ENCODE peak calls at places on chromosomes 11 and 22, in nine cellular contexts. Y is A673, V is adrenal gland, J is psoas muscle, E is breast epithelium, T is left ventricle myocardium inferior, B is H9, R is cardiac muscle cell, X is mammary epithelial cell. M is an unnamed sample.

GRCh38 chr11:61923166-61924015 is 6.0 kb upstream of the RAB3IL1 start:
- DNase-seq in V (peak), Y (peak), J (peak), T (peak), B (peak), X (no peak), E (peak), R (peak), M (no peak)

GRCh38 chr11:68074584-68075352 is 35.9 kb downstream of the TCIRG1 start:
- DNase-seq in B (no peak), X (no peak), E (no peak), T (no peak), V (no peak), Y (no peak), J (no peak), R (no peak), M (no peak)

GRCh38 chr11:76233936-76234703 is 27.8 kb upstream of the WNT11 start:
- DNase-seq in V (peak), T (peak), X (peak), J (peak), E (peak), Y (peak), R (peak), B (peak), M (no peak)

GRCh38 chr22:24471570-24471969 is 23.6 kb upstream of the UPB1 start:
- DNase-seq in T (peak), X (no peak), E (no peak), B (no peak), R (peak), J (peak), Y (no peak), V (peak), M (no peak)

GRCh38 chr11:13850256-13851010 is 112.1 kb upstream of the SPON1 start:
- DNase-seq in B (no peak), V (no peak), T (no peak), X (no peak), Y (no peak), R (no peak), E (no peak), J (no peak), M (no peak)

GRCh38 chr11:95100856-95101507 is 11.3 kb downstream of the ENDOD1 start:
- DNase-seq in R (no peak), X (no peak), B (no peak), E (no peak), Y (no peak), J (no peak), V (no peak), T (no peak), M (no peak)

GRCh38 chr11:1055990-1056771 is 18.5 kb upstream of the MUC2 start:
- DNase-seq in T (no peak), J (peak), R (no peak), B (no peak), X (no peak), V (peak), E (no peak), Y (no peak), M (no peak)

GRCh38 chr22:40029189-40029890 is 34.6 kb downstream of the FAM83F start:
- DNase-seq in Y (no peak), J (no peak), V (no peak), R (no peak), X (no peak), E (no peak), T (no peak), B (no peak), M (no peak)

GRCh38 chr11:76410771-76411423 is 29.8 kb downstream of the GVQW3 start:
- DNase-seq in B (no peak), E (no peak), T (no peak), J (no peak), V (no peak), X (no peak), R (no peak), Y (no peak), M (no peak)

GRCh38 chr11:27869701-27870100 is 169.4 kb upstream of the BDNF start:
- DNase-seq in X (no peak), T (no peak), R (no peak), V (no peak), Y (no peak), E (no peak), J (no peak), B (no peak), M (no peak)

GRCh38 chr22:17191163-17191562 is 28.1 kb downstream of the ADA2 start:
- DNase-seq in E (no peak), J (no peak), T (no peak), R (peak), V (no peak), Y (no peak), X (peak), B (no peak), M (no peak)

GRCh38 chr11:124886978-124887666 is 10.5 kb downstream of the ROBO4 start:
- DNase-seq in B (no peak), J (no peak), T (no peak), V (no peak), X (no peak), Y (no peak), E (no peak), R (no peak), M (no peak)

GRCh38 chr11:1834791-1835670 is at the start of gene SYT8:
- DNase-seq in R (no peak), X (peak), B (no peak), Y (no peak), T (no peak), V (peak), E (no peak), J (no peak), M (no peak)

GRCh38 chr11:10758959-10759358 is 7.9 kb downstream of the CTR9 start:
- DNase-seq in Y (peak), X (no peak), B (no peak), T (no peak), J (no peak), R (no peak), V (no peak), E (no peak), M (no peak)

GRCh38 chr11:96033569-96033968 is 109.7 kb upstream of the MTMR2 start:
- DNase-seq in V (no peak), J (no peak), R (no peak), E (no peak), X (no peak), B (no peak), Y (no peak), T (no peak), M (no peak)

GRCh38 chr11:60872124-60872951 is 5.0 kb downstream of the ZP1 start:
- DNase-seq in X (no peak), R (peak), V (peak), B (no peak), T (peak), E (no peak), J (peak), Y (no peak), M (no peak)

GRCh38 chr22:44182591-44183588 is 2.2 kb downstream of the PARVG start:
- DNase-seq in Y (no peak), B (no peak), J (peak), T (peak), R (no peak), V (peak), X (no peak), E (no peak), M (no peak)

GRCh38 chr11:66188580-66188979 is 79.9 kb upstream of the RAB1B start:
- DNase-seq in E (no peak), R (peak), V (no peak), B (no peak), X (peak), Y (peak), T (no peak), J (no peak), M (no peak)

GRCh38 chr11:33670250-33671011 is 30.2 kb downstream of the C11orf91 start:
- DNase-seq in E (no peak), X (peak), Y (no peak), T (no peak), J (no peak), B (no peak), R (peak), V (no peak), M (no peak)

GRCh38 chr22:49111085-49111484 is 716.6 kb downstream of the BRD1 start:
- DNase-seq in Y (no peak), B (no peak), T (no peak), E (no peak), V (no peak), J (no peak), R (no peak), X (no peak), M (no peak)

GRCh38 chr11:131894615-131895544 is 524.5 kb downstream of the NTM start:
- DNase-seq in J (no peak), E (no peak), Y (no peak), V (no peak), T (no peak), B (no peak), X (peak), R (peak), M (peak)

GRCh38 chr11:128345316-128345715 is 242.0 kb downstream of the ETS1 start:
- DNase-seq in J (no peak), T (no peak), R (no peak), E (no peak), Y (no peak), V (no peak), X (no peak), B (no peak), M (no peak)

GRCh38 chr22:40215266-40215665 is 37.5 kb downstream of the TNRC6B start:
- DNase-seq in X (no peak), J (peak), E (no peak), Y (no peak), V (peak), T (peak), B (peak), R (no peak), M (no peak)

GRCh38 chr11:65871811-65872548 is 620 bp downstream of the EFEMP2 start:
- DNase-seq in V (no peak), E (no peak), B (peak), X (no peak), Y (no peak), T (peak), R (peak), J (no peak), M (no peak)

GRCh38 chr11:71235719-71236118 is 16.7 kb downstream of the SHANK2 start:
- DNase-seq in V (no peak), J (no peak), B (peak), T (no peak), R (no peak), X (no peak), Y (no peak), E (no peak), M (no peak)

GRCh38 chr22:50507421-50507990 is at the start of gene LMF2:
- DNase-seq in Y (no peak), R (no peak), X (peak), J (peak), V (peak), T (peak), E (peak), B (no peak), M (no peak)

DNA sequence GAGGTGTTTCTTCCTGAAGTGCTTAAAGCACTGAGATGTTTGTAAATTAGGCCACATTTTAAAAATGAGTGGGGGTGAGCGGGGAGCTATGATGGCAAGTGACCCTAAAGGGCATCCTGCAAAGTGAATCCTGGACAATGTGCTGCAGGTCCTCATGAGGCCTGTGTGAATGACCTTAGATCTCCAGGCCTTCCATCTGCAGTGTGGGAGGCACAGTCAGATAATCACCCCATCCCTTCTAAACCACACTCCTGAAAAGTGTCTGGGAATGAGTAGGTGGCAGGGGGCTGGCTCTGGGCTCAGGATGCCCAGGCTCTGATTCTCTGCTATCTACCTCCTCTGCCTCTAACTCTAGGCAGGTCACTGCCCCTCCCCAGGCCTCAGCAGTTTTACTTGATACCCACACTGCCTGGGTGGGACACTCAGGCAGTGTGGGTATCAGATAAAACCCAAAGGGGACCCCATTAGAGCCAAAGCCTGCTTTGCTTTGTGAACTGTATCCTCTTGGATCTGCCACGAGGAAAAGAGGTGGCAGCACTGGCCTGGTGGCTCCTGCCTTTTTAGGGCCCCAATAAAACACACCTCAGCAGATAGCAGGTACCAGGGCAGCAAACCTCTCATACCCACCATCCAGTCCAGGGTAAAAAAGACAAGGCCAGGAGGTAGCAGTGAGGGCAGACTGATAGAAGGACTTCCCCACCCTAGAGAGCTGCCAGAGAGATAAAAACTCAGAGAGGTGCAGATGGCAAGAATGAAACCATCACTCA is 10.5 kb downstream of the STARD10 start:
- DNase-seq in R (no peak), J (no peak), V (no peak), X (no peak), Y (no peak), B (no peak), T (no peak), E (no peak), M (no peak)
- H3K27ac ChIP-seq in R (no peak), J (no peak), V (no peak), X (no peak), Y (no peak), B (no peak), T (no peak), E (no peak), M (no peak)

GRCh38 chr11:104067534-104067933 is 31.1 kb downstream of the DDI1 start:
- DNase-seq in Y (no peak), E (no peak), R (no peak), J (no peak), T (no peak), X (no peak), B (no peak), V (no peak), M (no peak)
- H3K27ac ChIP-seq in Y (no peak), E (no peak), R (no peak), J (no peak), T (no peak), X (no peak), B (no peak), V (no peak), M (no peak)

GRCh38 chr11:118252688-118253087 is 523 bp upstream of the MPZL3 start:
- DNase-seq in J (no peak), V (no peak), T (no peak), Y (no peak), B (no peak), E (no peak), X (no peak), R (no peak), M (no peak)
- H3K27ac ChIP-seq in J (no peak), V (peak), T (no peak), Y (no peak), B (peak), E (peak), X (peak), R (no peak), M (peak)

GRCh38 chr11:16013242-16013641 is 343.1 kb downstream of the SOX6 start:
- DNase-seq in R (no peak), E (no peak), X (no peak), V (no peak), J (no peak), Y (no peak), T (no peak), B (no peak), M (no peak)

GRCh38 chr11:16011396-16011795 is 344.9 kb downstream of the SOX6 start:
- DNase-seq in Y (no peak), R (no peak), E (no peak), V (no peak), B (no peak), X (no peak), J (no peak), T (no peak), M (no peak)

GRCh38 chr11:16015736-16016135 is 340.6 kb downstream of the SOX6 start:
- DNase-seq in X (no peak), T (no peak), V (no peak), B (no peak), J (no peak), E (no peak), R (no peak), Y (no peak), M (no peak)

GRCh38 chr11:16012125-16012751 is 344.1 kb downstream of the SOX6 start:
- DNase-seq in T (no peak), R (no peak), V (no peak), J (no peak), X (no peak), Y (no peak), E (no peak), B (no peak), M (no peak)

DNA sequence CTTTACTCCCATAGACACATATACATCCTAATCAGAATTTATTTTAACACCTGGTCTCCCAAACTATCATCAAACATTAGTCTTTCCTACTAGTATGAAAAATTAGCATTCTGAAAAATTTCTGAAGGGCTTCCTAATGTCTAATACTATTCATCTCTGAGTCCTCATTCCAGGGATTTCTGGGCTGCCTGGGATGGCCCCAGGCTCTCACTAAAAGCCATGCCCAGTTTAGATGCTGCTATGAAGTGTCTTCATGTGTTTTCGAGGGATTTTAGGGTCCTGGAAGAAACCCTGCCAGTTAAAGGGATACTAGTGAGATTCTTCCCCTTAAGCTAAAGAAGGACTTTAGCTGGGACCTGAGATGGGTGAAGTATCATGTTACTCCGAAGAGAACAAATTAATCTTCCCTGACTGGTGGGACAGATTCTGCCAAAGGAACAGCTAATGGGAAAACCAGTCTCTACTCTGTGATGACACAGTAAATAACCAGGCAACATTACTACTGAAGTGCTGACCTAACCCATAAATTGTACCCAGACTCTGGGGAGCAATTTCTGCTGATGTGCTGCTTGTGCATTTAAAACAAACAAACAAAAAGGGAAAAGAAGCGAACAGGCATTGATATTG is 342.6 kb downstream of the SOX6 start:
- DNase-seq in J (no peak), Y (no peak), E (no peak), T (no peak), R (no peak), V (no peak), B (no peak), X (no peak), M (no peak)
- H3K27ac ChIP-seq in J (peak), Y (no peak), E (no peak), T (no peak), R (no peak), V (no peak), B (no peak), X (no peak), M (no peak)

DNA sequence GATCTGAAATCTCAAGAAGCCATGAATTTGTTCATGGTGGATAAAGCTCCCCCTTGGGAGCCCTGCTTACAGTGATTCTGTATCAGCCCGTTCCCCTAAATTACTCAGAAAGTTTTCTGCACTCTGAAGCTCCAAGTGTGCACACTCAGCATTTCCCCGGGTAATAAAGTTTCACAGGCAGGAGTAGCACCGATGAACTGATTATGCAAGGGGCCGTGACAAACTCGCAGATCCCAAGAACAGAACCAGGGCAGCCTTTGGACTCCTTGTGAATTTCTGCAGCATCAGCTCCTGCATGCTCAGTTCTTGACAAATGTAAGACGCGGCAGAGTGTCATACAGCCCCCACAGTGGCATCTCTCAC is 73.6 kb downstream of the COMMD9 start:
- DNase-seq in V (no peak), J (no peak), R (no peak), T (no peak), B (no peak), X (no peak), Y (no peak), E (no peak), M (no peak)
- H3K27ac ChIP-seq in V (no peak), J (no peak), R (no peak), T (no peak), B (no peak), X (no peak), Y (no peak), E (no peak), M (no peak)

DNA sequence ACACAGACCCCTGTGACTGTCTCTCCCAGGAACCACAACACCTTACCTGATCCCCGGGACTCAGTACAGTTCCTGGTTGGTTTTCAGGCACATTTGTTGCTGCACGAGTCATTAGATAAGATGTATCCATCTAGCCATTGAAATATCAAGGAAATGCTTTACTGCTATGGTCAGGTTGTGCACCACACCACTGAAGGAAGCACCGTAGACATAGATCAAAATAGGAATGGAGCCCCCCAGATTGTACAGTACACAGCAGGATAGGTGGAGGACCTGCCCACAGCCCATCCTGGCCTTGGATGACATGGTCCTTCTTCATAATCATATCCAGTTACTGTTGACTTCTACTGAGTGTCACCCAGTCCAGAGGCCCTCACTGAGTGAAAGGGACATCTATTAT is 85.9 kb upstream of the LDLRAD3 start:
- DNase-seq in R (no peak), V (no peak), Y (no peak), B (no peak), E (no peak), X (no peak), J (no peak), T (no peak), M (no peak)
- H3K27ac ChIP-seq in R (no peak), V (no peak), Y (no peak), B (no peak), E (no peak), X (no peak), J (no peak), T (no peak), M (no peak)

M was measured in epithelial cell of prostate.